ENCODE peak calls at places on chromosomes 5 and 9, in nine cellular contexts. G is NCI-H1092 treated with DMSO at 0.1 percent for 48 hours; I is amniotic epithelial cell; Q is activated CD8-positive, alpha-beta memory T cell treated with anti-CD3 and anti-CD28 coated beads, Interleukin-2, amount 50 U/mL, for 48 hours; T is Kasumi-1; L is fibroblast of pulmonary artery; N is stimulated activated naive CD8-positive, alpha-beta T cell treated with anti-CD3 and anti-CD28 coated beads, Interleukin-15, amount 100 ng/mL, for 72 hours; E is KG1; B is uterus. R is an unnamed sample.

GRCh38 chr5:174409070-174409469 is 315.3 kb upstream of the MSX2 start:
- DNase-seq in B (no peak), G (no peak), L (no peak), E (no peak), T (peak; percentile 0), I (no peak), N (no peak), Q (no peak), R (no peak)

GRCh38 chr5:145978171-145978570 is 41.8 kb downstream of the SH3RF2 start:
- DNase-seq in E (no peak), B (no peak), T (no peak), N (no peak), Q (no peak), G (no peak), L (no peak), I (no peak), R (no peak)

GRCh38 chr9:37968228-37968672 is 64.3 kb upstream of the SLC25A51 start:
- DNase-seq in Q (no peak), L (peak; percentile 69), G (no peak), B (no peak), T (no peak), E (no peak), I (peak; percentile 74), N (no peak), R (no peak)

GRCh38 chr9:92191801-92192200 is 76.6 kb upstream of the SPTLC1 start:
- DNase-seq in L (peak; percentile 30), Q (no peak), G (no peak), B (no peak), T (no peak), I (no peak), E (no peak), N (no peak), R (no peak)

GRCh38 chr9:127942152-127943010 is 4.7 kb upstream of the DPM2 start:
- DNase-seq in I (peak; percentile 43), B (peak; percentile 72), Q (peak; percentile 81), L (peak; percentile 73), N (peak; percentile 57), G (peak; percentile 47), T (peak; percentile 54), E (peak; percentile 18), R (peak; percentile 89)

GRCh38 chr9:103899836-103900235 is 194.3 kb upstream of the SMC2 start:
- DNase-seq in G (no peak), L (no peak), E (no peak), B (no peak), I (no peak), T (no peak), Q (no peak), N (no peak), R (no peak)

GRCh38 chr9:106883626-106884190 is 20.7 kb downstream of the ZNF462 start:
- DNase-seq in N (no peak), G (no peak), I (peak; percentile 62), T (peak; percentile 56), B (no peak), L (peak; percentile 25), Q (no peak), E (no peak), R (no peak)

GRCh38 chr9:89542461-89543021 is 44.6 kb upstream of the SEMA4D start:
- DNase-seq in E (no peak), I (no peak), L (no peak), N (no peak), B (no peak), Q (peak; percentile 47), G (no peak), T (no peak), R (no peak)

GRCh38 chr9:80292231-80292630 is 720.5 kb downstream of the TLE4 start:
- DNase-seq in I (no peak), G (no peak), N (no peak), T (no peak), L (no peak), B (no peak), E (no peak), Q (no peak), R (no peak)